ENCODE peak calls at places on chromosomes 1 and 21, in six cellular contexts. V is SW480; I is stimulated activated effector memory CD8-positive, alpha-beta T cell treated with anti-CD3 and anti-CD28 coated beads, Interleukin-12 subunit alpha, Interleukin-12 subunit beta, amount 100 ng/mL, for 72 hours; A is EL; S is stimulated activated CD4-positive, alpha-beta T cell treated with anti-CD3 and anti-CD28 coated beads, Interleukin-2, amount 100 ng/mL, for 24 hours; X is IMR-90. E is an unnamed sample.

GRCh38 chr1:197471248-197472035 is 203.4 kb downstream of the CRB1 start:
- DNase-seq in I (no peak), X (no peak), S (no peak), A (no peak), V (no peak), E (no peak)

GRCh38 chr1:229970714-229971113 is 96.3 kb upstream of the GALNT2 start:
- DNase-seq in V (no peak), X (no peak), I (no peak), S (no peak), A (no peak), E (no peak)

GRCh38 chr1:9201421-9202239 is 32.9 kb upstream of the H6PD start:
- DNase-seq in S (no peak), V (no peak), I (no peak), X (peak; percentile 86), A (peak; percentile 80), E (no peak)

GRCh38 chr21:17903029-17903806 is 84.1 kb upstream of the C21orf91 start:
- DNase-seq in X (peak; percentile 49), S (no peak), I (no peak), A (peak; percentile 21), V (peak; percentile 54), E (peak; percentile 10)

GRCh38 chr21:42607525-42608102 is 45.8 kb upstream of the PDE9A start:
- DNase-seq in S (no peak), V (no peak), A (no peak), X (no peak), I (no peak), E (no peak)

GRCh38 chr1:110773813-110774212 is 99.1 kb upstream of the KCNA3 start:
- DNase-seq in X (no peak), V (no peak), I (no peak), A (no peak), S (no peak), E (no peak)

GRCh38 chr21:45596704-45597318 is 46.7 kb upstream of the PCBP3 start:
- DNase-seq in V (peak; percentile 70), I (peak; percentile 81), A (peak; percentile 46), S (peak; percentile 92), X (peak; percentile 28), E (peak; percentile 42)

GRCh38 chr1:210776722-210777121 is 357.2 kb downstream of the KCNH1 start:
- DNase-seq in V (no peak), I (no peak), S (no peak), X (no peak), A (no peak), E (no peak)

GRCh38 chr1:201459775-201460174 is 9.2 kb downstream of the PHLDA3 start:
- DNase-seq in I (no peak), S (no peak), A (no peak), V (no peak), X (no peak), E (no peak)

GRCh38 chr1:54372978-54373377 is 33.2 kb downstream of the SSBP3 start:
- DNase-seq in I (no peak), X (no peak), V (no peak), A (no peak), S (no peak), E (no peak)

GRCh38 chr1:156126701-156127534 is 12.4 kb downstream of the LMNA start:
- DNase-seq in V (peak; percentile 99), I (peak; percentile 58), A (peak; percentile 98), S (peak; percentile 82), X (peak; percentile 96), E (no peak)